ENCODE peak calls at places on chromosomes 1 and 21, in seven cellular contexts. T is occipital lobe; R is neural progenitor cell; P is stimulated activated CD4-positive, alpha-beta T cell treated with anti-CD3 and anti-CD28 coated beads, TNF-alpha, amount 100 ng/mL, for 4 hours; A is endothelial cell; G is naive thymus-derived CD8-positive, alpha-beta T cell; E is adrenal gland. C is an unnamed sample.

GRCh38 chr1:8660455-8660854 is 157.0 kb downstream of the RERE start:
- DNase-seq in P (no peak), G (no peak), E (peak; percentile 74), A (no peak), T (peak; percentile 69), R (no peak), C (peak; percentile 14)

GRCh38 chr1:16398371-16398953 is 31.4 kb downstream of the SZRD1 start:
- DNase-seq in G (no peak), A (no peak), R (no peak), E (no peak), P (no peak), T (no peak), C (no peak)

GRCh38 chr21:43598416-43599120 is 60.7 kb downstream of the HSF2BP start:
- DNase-seq in P (no peak), R (no peak), A (no peak), G (no peak), E (no peak), T (no peak), C (no peak)

GRCh38 chr1:74733616-74734484 is 898 bp downstream of the TYW3 start:
- DNase-seq in E (peak; percentile 56), T (no peak), A (peak; percentile 57), R (peak; percentile 45), G (peak; percentile 68), P (no peak), C (no peak)

GRCh38 chr1:53540604-53541262 is 81.5 kb downstream of the DMRTB1 start:
- DNase-seq in T (no peak), A (no peak), G (no peak), P (no peak), E (no peak), R (no peak), C (no peak)

GRCh38 chr1:236156512-236157208 is 14.3 kb downstream of the GPR137B start:
- DNase-seq in P (no peak), A (no peak), E (peak; percentile 69), G (no peak), R (no peak), T (no peak), C (no peak)

GRCh38 chr1:115373305-115373704 is 35.3 kb upstream of the NGF start:
- DNase-seq in R (no peak), E (no peak), P (no peak), T (no peak), A (no peak), G (no peak), C (no peak)

GRCh38 chr1:43783671-43784205 is 76.4 kb downstream of the ST3GAL3 start:
- DNase-seq in T (no peak), G (no peak), R (no peak), E (no peak), P (no peak), A (no peak), C (no peak)

GRCh38 chr1:67646145-67647035 is 38.6 kb upstream of the GADD45A start:
- DNase-seq in A (no peak), P (no peak), G (no peak), E (peak; percentile 64), R (peak; percentile 85), T (no peak), C (no peak)

GRCh38 chr1:3021233-3021671 is at the start of gene ACTRT2:
- DNase-seq in E (no peak), R (no peak), G (no peak), P (no peak), T (no peak), A (no peak), C (no peak)

GRCh38 chr1:244187310-244187709 is 136.2 kb downstream of the ZBTB18 start:
- DNase-seq in G (no peak), P (no peak), A (no peak), R (no peak), E (no peak), T (no peak), C (no peak)

GRCh38 chr1:226685196-226685820 is 53.8 kb downstream of the ITPKB start:
- DNase-seq in R (no peak), A (no peak), E (no peak), T (no peak), G (no peak), P (no peak), C (no peak)

GRCh38 chr21:27425172-27425571 is 458.3 kb upstream of the ADAMTS5 start:
- DNase-seq in G (no peak), R (no peak), E (no peak), A (no peak), P (no peak), T (no peak), C (no peak)

GRCh38 chr21:28090546-28090945 is 902.1 kb downstream of the LTN1 start:
- DNase-seq in R (no peak), A (no peak), E (no peak), P (no peak), T (no peak), G (no peak), C (no peak)

GRCh38 chr1:246528933-246529731 is 22.1 kb upstream of the SMYD3 start:
- DNase-seq in A (no peak), T (no peak), G (no peak), R (no peak), E (no peak), P (no peak), C (no peak)

GRCh38 chr1:199490804-199491527 is 536.5 kb upstream of the NR5A2 start:
- DNase-seq in E (no peak), T (no peak), P (no peak), R (no peak), G (no peak), A (no peak), C (no peak)

C was measured in hypothalamus.